ENCODE peak calls at places on chromosomes 11 and 22, in six cellular contexts. D, J, N, Q, U and L are unnamed samples. For H3K4me1, the result is how much of the 10 kb centered on the place peaks cover.

GRCh38 chr11:44133335-44133946 is 38.0 kb downstream of the EXT2 start:
- DNase-seq in Q (no peak), U (no peak), D (no peak), J (peak), N (no peak), L (no peak)

GRCh38 chr11:16982256-16982671 is 31.9 kb downstream of the PLEKHA7 start:
- DNase-seq in Q (no peak), U (peak), D (no peak), J (no peak), N (no peak), L (no peak)

GRCh38 chr11:98185245-98185644 is 835.5 kb upstream of the CNTN5 start:
- DNase-seq in N (no peak), D (no peak), U (no peak), Q (no peak), J (no peak), L (peak)

GRCh38 chr22:40177738-40178416 is at the start of gene TNRC6B:
- DNase-seq in N (peak), J (peak), Q (peak), U (peak), D (peak), L (peak)

GRCh38 chr22:25080855-25081254 is 118.8 kb upstream of the CRYBB3 start:
- DNase-seq in U (no peak), N (no peak), Q (no peak), D (no peak), J (peak), L (no peak)

GRCh38 chr11:114774599-114775365 is 96.5 kb downstream of the NXPE2 start:
- DNase-seq in U (no peak), D (no peak), J (peak), N (no peak), Q (peak), L (no peak)

GRCh38 chr11:59802639-59803176 is 7.9 kb downstream of the MRPL16 start:
- DNase-seq in Q (no peak), J (peak), U (peak), N (no peak), D (no peak), L (no peak)

GRCh38 chr11:111538407-111539114 is 2.0 kb upstream of the LAYN start:
- DNase-seq in U (peak), Q (no peak), N (no peak), D (no peak), J (no peak), L (no peak)

GRCh38 chr11:12433571-12434061 is 56.2 kb downstream of the PARVA start:
- DNase-seq in Q (no peak), U (no peak), J (no peak), N (no peak), D (peak), L (no peak)

GRCh38 chr11:19953909-19954308 is 206.4 kb downstream of the DBX1 start:
- DNase-seq in U (no peak), D (no peak), N (no peak), Q (peak), J (peak), L (no peak)

GRCh38 chr11:47869548-47870393 is 21.6 kb upstream of the NUP160 start:
- DNase-seq in U (no peak), D (no peak), J (no peak), N (no peak), Q (no peak), L (no peak)

GRCh38 chr11:123454796-123455195 is 24.7 kb downstream of the GRAMD1B start:
- DNase-seq in N (no peak), U (no peak), J (no peak), D (no peak), Q (no peak), L (no peak)

GRCh38 chr11:33674035-33674814 is 26.4 kb downstream of the C11orf91 start:
- DNase-seq in J (peak), N (no peak), D (no peak), Q (no peak), U (no peak), L (no peak)

GRCh38 chr22:40533712-40534378 is 102.7 kb downstream of the MRTFA start:
- DNase-seq in D (no peak), J (peak), U (peak), N (no peak), Q (no peak), L (no peak)

GRCh38 chr11:111555255-111555654 is 14.7 kb downstream of the LAYN start:
- DNase-seq in N (no peak), J (no peak), D (no peak), U (no peak), Q (no peak), L (no peak)

GRCh38 chr22:46040471-46041465 is 63.8 kb upstream of the WNT7B start:
- DNase-seq in D (no peak), Q (no peak), N (peak), U (no peak), J (no peak), L (peak)

GRCh38 chr22:46041642-46042041 is 64.7 kb upstream of the WNT7B start:
- DNase-seq in N (no peak), Q (no peak), D (no peak), J (no peak), U (no peak), L (peak)

GRCh38 chr22:46043816-46044717 is 67.1 kb upstream of the WNT7B start:
- DNase-seq in Q (peak), N (peak), D (peak), J (peak), U (no peak), L (peak)

GRCh38 chr22:46043339-46043738 is 66.4 kb upstream of the WNT7B start:
- DNase-seq in N (no peak), U (no peak), Q (no peak), J (no peak), D (peak), L (peak)

DNA sequence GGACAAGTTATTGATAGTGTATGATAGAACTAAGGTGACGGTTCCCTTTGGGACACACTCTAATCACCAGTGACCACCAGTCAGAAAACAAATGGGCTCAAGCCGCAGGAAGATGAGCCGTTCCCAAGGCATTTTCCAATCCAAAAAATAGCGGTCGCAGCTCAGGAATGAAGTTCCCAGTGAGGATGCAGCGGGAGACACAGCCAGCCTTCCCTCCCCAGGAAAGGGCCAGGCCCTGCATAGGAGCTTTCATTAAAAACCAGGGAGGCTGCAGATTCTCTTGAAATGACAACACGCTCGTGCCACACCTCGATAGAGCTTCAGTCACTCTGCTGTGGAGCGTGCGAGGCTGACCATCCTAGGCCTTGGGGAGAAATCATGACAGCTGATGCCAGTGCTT is 65.8 kb upstream of the WNT7B start:
- DNase-seq in Q (no peak), D (no peak), J (no peak), N (peak), U (no peak), L (peak)
- H3K4me1 ChIP-seq in Q (under half), D (under half), J (under half), N (half or more), U (under half), L (under half)

GRCh38 chr22:49406879-49407587 is 420.6 kb downstream of the BRD1 start:
- DNase-seq in U (no peak), Q (no peak), J (no peak), D (no peak), N (no peak), L (no peak)
- H3K4me1 ChIP-seq in U (under half), Q (under half), J (under half), D (under half), N (under half), L (under half)

GRCh38 chr22:30312053-30312452 is 14.7 kb downstream of the TBC1D10A start:
- DNase-seq in U (no peak), Q (no peak), D (peak), J (no peak), N (no peak), L (no peak)
- H3K4me1 ChIP-seq in U (under half), Q (under half), D (under half), J (under half), N (half or more), L (under half)

DNA sequence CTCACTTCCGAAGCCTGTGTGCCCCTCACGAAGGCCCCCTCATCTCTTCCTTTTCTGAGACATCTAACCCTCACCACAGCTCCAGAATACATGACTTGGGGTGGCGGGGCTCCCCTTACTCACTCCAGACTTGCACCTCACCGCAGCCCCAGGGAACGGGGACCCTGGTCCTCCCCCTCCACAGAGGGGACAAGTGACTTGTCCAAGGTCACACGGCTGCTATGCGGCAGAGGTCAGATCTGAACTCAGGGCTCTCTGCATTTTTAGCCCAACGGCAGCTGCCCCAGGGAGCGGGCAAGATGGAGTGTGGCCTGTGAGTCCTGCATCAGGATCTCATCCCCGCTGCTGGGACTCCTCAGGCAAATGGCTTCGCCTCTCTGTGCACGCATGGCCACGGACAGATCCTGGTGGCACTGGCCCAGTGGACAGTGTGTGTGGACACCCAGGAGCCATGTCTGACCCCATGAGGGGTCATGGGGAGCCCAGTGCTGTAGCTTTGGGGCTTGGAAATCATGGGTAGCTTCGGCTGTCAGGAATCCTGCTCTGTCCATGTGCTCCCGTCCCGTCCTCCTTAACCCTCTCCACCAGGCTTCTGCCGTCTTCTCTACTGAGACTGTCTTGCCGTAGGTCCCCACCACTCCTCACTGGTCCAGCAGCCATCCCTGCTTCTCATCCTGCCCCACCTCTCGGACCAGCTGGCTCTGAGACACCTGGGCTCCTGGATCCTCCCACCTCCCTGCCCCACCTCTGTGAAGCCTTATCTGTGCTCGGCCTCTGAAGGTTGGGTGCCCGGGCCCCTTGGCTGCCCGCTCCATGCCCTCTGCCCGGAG is 48.0 kb upstream of the CARS1 start:
- DNase-seq in Q (no peak), D (peak), J (no peak), N (no peak), U (no peak), L (no peak)
- H3K4me1 ChIP-seq in Q (under half), D (under half), J (under half), N (under half), U (under half), L (under half)

GRCh38 chr11:79168530-79169110 is 272.2 kb downstream of the TENM4 start:
- DNase-seq in U (no peak), N (no peak), Q (no peak), D (no peak), J (no peak), L (no peak)

GRCh38 chr11:79167510-79168188 is 273.2 kb downstream of the TENM4 start:
- DNase-seq in J (no peak), D (no peak), N (no peak), Q (no peak), U (no peak), L (no peak)

GRCh38 chr11:79174045-79175008 is 266.5 kb downstream of the TENM4 start:
- DNase-seq in D (no peak), U (no peak), N (no peak), Q (no peak), J (peak), L (no peak)

GRCh38 chr11:79173615-79174014 is 267.2 kb downstream of the TENM4 start:
- DNase-seq in N (no peak), U (no peak), D (peak), J (no peak), Q (no peak), L (no peak)

GRCh38 chr11:79170289-79170688 is 270.5 kb downstream of the TENM4 start:
- DNase-seq in J (no peak), Q (no peak), D (no peak), U (no peak), N (no peak), L (no peak)
- H3K4me1 ChIP-seq in J (under half), Q (under half), D (under half), U (under half), N (under half), L (under half)

DNA sequence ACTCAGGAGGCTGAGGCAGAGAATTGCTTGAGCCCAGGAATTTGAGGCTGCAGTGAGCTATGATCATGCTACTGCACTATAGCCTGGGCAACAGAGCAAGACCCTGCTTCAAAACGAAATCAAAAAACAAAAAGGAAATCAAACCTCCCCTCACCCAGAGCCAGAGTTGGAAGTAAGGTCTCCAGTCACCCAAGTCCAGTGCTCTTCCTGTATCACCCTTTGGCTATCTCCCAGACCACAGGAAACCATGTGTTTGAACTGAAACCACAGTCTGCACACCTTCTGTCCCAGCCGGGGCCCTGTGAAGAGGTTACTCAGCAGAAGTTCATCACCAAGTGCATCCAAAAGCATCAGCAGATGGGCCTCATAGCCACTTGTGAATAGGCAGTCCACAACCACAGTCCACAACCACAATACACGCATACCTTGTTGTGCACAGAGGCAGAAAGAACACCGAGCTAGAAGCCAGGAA is 4.6 kb downstream of the MYH9 start:
- DNase-seq in Q (no peak), D (no peak), N (no peak), J (no peak), U (peak), L (peak)
- H3K4me1 ChIP-seq in Q (under half), D (under half), N (half or more), J (under half), U (under half), L (under half)

DNA sequence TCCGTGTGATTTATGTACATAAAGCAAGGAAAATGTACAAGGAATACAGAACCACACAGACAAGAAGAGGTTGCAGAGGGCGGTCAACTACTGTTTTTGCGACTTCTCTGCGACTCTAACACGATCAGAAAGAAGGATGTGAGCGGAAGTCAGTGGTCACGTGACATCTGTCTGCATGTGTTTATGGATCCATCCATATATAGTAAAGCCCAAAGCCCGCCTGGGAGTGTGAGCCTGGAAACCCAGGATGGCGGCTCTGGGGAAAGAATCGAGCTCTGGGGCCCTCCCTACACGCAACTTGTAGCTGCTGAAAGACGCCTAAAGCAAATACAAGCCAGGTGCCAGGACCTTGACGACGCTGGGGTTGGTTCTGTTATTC is 8.8 kb downstream of the OSBPL5 start:
- DNase-seq in J (no peak), D (peak), Q (no peak), U (no peak), N (peak), L (no peak)
- H3K4me1 ChIP-seq in J (under half), D (under half), Q (under half), U (under half), N (half or more), L (under half)

DNA sequence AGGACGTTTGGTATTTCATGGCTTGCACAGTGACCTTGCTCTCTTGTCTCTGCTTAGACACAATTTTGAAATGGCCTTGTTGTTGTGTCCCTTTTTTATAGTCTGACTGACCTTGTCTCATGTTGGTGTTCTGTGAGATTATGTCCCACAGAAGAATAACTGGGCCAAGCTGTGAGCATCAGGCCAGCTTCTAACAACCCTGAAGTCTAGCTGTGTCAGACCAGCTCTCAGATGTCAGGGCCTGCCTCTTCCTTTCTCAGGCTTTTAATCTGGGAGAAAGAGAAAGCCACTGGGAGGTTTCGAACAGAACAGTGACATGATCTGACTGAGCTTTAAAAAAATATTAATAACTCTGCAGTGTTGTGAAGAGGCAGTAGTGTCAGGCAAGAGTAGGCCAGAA is 2.0 kb upstream of the UEVLD start:
- DNase-seq in N (no peak), U (no peak), D (no peak), Q (no peak), J (no peak), L (no peak)
- H3K4me1 ChIP-seq in N (half or more), U (under half), D (under half), Q (under half), J (under half), L (under half)